ENCODE peak calls at places on chromosomes 5 and 9, in ten cellular contexts. T is A549, J is GM13977, R is chondrocyte, V is MCF 10A, L is tibial nerve, P is fibroblast of pulmonary artery, G is uterus, X is WTC11, B is SK-N-SH. E is an unnamed sample.

GRCh38 chr5:127088226-127088625 is 14.9 kb upstream of the C5orf63 start:
- DNase-seq in T (peak), J (no peak), R (no peak), V (peak), L (no peak), P (peak), G (no peak), X (no peak), B (no peak), E (no peak)

GRCh38 chr5:108461628-108462367 is 79.9 kb upstream of the FBXL17 start:
- DNase-seq in T (no peak), J (no peak), R (no peak), V (peak), L (no peak), P (peak), G (no peak), X (no peak), B (no peak), E (no peak)

GRCh38 chr9:19787672-19788071 is 1.2 kb downstream of the SLC24A2 start:
- DNase-seq in T (no peak), J (no peak), R (no peak), V (no peak), L (no peak), P (no peak), G (no peak), X (no peak), B (no peak), E (no peak)

GRCh38 chr5:66821626-66822429 is 225.6 kb downstream of the MAST4 start:
- DNase-seq in T (no peak), J (no peak), R (no peak), V (no peak), L (no peak), P (peak), G (no peak), X (no peak), B (no peak), E (no peak)

GRCh38 chr5:13567819-13568218 is 376.7 kb downstream of the DNAH5 start:
- DNase-seq in T (peak), J (no peak), R (no peak), V (peak), L (no peak), P (no peak), G (no peak), X (no peak), B (no peak), E (no peak)

GRCh38 chr9:83956288-83957028 is 23.6 kb downstream of the HNRNPK start:
- DNase-seq in T (peak), J (peak), R (no peak), V (no peak), L (peak), P (peak), G (peak), X (peak), B (peak), E (peak)

GRCh38 chr5:108753331-108753730 is 5.6 kb downstream of the FER start:
- DNase-seq in T (no peak), J (no peak), R (no peak), V (peak), L (no peak), P (peak), G (no peak), X (no peak), B (no peak), E (no peak)

GRCh38 chr5:150644058-150644457 is 3.6 kb downstream of the SYNPO start:
- DNase-seq in T (no peak), J (no peak), R (peak), V (no peak), L (no peak), P (no peak), G (no peak), X (no peak), B (no peak), E (no peak)

DNA sequence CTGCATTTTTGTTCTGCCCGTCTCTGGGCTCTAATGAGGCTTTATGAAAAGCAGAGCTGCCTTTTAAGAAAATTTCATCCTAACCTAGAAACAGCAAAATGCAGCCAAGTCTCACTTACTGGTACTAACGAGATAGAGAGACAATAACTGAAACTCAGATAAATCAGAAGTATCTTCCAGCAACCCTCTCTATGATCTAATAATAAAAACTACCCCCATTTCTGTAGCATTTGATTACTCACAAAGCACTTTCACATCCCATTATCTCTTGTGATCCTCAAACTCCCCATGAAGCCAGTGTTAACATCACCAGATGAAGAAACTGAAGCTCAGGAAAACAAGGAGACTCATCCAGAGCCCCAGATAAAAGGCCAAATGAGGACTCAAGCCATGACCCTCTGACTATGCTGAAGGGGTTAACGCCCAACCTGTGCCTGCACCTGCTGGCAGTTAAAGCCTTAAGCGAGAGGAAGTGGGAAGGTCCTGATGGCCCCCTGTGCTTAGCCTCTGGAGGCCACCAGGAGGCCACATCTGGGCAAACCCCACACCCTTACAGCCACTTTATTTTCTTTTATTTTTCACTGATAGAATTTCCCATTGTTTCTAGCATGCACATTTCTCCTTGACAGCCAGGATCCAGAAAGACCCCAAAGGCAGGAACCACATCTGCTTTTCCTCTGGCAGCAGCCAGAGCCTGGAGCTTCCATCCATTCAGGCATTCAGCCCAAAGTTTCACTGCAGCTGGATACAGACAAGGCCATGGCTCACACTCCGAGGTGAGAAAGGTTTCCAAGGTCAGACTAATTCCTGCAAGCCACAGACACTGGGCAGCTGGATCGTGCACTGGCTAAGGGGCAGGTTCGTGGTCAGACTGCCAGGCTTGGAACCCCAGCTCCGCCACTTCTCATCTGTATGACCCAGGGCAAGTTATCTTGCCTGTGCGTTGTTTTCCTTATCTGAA is 37.2 kb downstream of the SPOCK1 start:
- DNase-seq in T (no peak), J (no peak), R (no peak), V (no peak), L (no peak), P (no peak), G (no peak), X (peak), B (peak), E (no peak)
- TF ChIP-seq CTCF in T (no peak), J (no peak), R (no peak), V (no peak), L (no peak), P (peak), G (no peak), X (no peak), B (peak), E (peak)

DNA sequence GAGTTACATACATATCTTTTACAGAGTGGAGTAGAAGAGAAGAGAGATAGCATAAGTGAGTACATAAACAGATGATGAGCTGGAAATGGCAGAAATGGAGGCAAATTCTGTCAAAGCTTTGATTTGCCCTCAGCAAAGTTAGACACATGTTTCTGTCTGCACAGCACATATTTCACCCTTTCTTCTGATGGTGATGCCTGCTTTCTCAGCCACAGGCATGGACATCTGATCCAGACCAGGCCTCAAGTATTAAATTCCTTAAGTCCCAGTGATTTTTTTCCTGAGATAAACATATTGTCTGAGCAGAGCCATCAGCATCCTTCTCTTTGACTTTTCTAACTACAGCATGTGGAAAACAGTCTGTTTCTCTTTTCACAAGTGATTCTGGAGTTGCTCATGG is 409.8 kb downstream of the MAN2A1 start:
- DNase-seq in T (no peak), J (no peak), R (no peak), V (no peak), L (no peak), P (no peak), G (no peak), X (no peak), B (no peak), E (no peak)
- TF ChIP-seq CTCF in T (no peak), J (no peak), R (no peak), V (no peak), L (no peak), P (no peak), G (no peak), X (no peak), B (no peak), E (no peak)

DNA sequence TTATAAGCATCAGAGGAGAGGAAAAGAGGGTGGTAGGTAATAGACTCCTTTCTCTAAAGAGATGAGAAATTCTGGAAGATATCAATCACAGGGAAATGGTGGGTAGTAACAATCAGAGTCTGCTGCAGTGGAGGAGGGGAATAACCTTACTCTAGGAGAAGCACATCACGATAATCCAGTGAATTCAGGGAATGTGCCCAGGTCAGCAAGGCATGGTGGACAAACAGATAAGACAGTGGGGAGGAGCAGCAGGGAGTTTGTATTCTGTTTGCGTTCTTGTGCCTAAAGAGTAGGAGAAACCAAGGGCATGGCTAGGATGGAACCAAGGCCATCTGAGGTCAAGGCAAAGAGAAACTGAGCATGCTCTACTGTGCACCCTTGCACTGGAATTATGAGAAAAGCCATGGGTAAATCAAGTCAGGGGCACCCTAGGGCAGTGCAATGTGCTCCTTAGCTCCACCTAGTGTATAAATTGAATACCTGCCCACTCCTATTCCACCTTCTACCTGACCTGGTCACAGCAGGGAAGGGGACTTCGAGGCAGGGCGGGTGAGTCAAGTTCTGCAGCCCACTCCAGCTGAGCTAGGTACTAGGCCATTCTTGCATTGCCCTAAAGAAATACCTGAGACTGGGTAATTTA is 31.6 kb downstream of the RETREG1 start:
- DNase-seq in T (no peak), J (no peak), R (no peak), V (peak), L (no peak), P (no peak), G (no peak), X (no peak), B (no peak), E (no peak)
- TF ChIP-seq CTCF in T (peak), J (peak), R (peak), V (peak), L (no peak), P (peak), G (no peak), X (peak), B (peak), E (peak)

DNA sequence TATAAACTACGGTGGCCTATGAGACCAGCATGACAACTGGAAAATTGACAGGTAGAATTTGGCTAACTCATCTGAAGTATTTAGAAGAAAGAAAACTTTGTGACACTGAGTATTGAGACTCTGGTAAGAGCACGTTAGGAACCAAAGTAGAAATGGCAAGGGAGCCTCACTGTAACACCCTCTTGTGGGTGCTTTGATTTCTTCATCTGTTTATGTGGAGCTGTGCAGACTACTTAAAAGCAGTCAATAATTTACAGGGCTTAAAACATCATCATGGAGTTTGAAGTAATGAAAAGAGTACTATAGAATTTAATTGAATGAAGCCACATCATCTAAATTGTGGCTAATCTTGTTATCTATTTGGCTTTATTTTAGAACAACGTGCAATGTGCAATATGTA is 414.2 kb downstream of the CCDC171 start:
- DNase-seq in T (no peak), J (no peak), R (no peak), V (no peak), L (no peak), P (no peak), G (no peak), X (no peak), B (no peak), E (no peak)
- TF ChIP-seq CTCF in T (no peak), J (no peak), R (peak), V (no peak), L (no peak), P (no peak), G (no peak), X (no peak), B (no peak), E (no peak)

GRCh38 chr9:121545148-121545874 is 45.7 kb upstream of the GGTA1 start:
- DNase-seq in T (no peak), J (no peak), R (no peak), V (no peak), L (no peak), P (no peak), G (no peak), X (no peak), B (no peak), E (no peak)

GRCh38 chr9:121541256-121541655 is 41.6 kb upstream of the GGTA1 start:
- DNase-seq in T (no peak), J (no peak), R (no peak), V (no peak), L (no peak), P (no peak), G (no peak), X (no peak), B (no peak), E (no peak)

GRCh38 chr9:121538221-121538620 is 38.6 kb upstream of the GGTA1 start:
- DNase-seq in T (peak), J (no peak), R (no peak), V (peak), L (no peak), P (no peak), G (no peak), X (peak), B (peak), E (no peak)

GRCh38 chr9:121545875-121546423 is 46.3 kb upstream of the GGTA1 start:
- DNase-seq in T (peak), J (peak), R (peak), V (peak), L (peak), P (peak), G (peak), X (peak), B (peak), E (peak)

DNA sequence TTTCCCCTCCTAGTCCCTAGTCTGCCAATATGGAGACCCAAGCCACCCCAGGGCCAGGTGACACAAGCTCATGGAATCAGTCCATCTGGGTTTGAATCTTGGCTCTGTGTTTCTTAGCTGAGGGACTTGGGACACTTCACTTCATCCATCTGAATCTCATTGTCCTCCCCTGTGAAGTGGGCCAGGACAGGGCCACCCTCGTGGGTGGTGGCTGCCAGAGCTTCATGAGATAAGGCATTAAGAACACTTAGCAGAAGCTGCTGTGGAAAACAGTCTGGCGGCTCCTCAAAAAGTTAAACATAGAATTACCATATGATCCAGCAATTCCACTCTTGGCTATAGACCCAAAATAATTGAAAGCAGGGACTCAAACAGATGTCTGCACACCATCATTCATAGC is 42.3 kb upstream of the GGTA1 start:
- DNase-seq in T (no peak), J (no peak), R (no peak), V (no peak), L (no peak), P (no peak), G (no peak), X (no peak), B (no peak), E (no peak)
- TF ChIP-seq CTCF in T (no peak), J (no peak), R (no peak), V (no peak), L (no peak), P (no peak), G (no peak), X (no peak), B (no peak), E (no peak)